ENCODE peak calls at places on chromosomes 5 and 9, in five cellular contexts. R is NCI-H2081 treated with DMSO at 0.1 percent for 48 hours; V is CD8-positive, alpha-beta T cell; A is NCI-H2171; F is HFF-Myc. B is an unnamed sample.

GRCh38 chr5:132283423-132284043 is 10.7 kb upstream of the SLC22A4 start:
- DNase-seq in F (no peak), A (no peak), R (no peak), V (no peak), B (no peak)

GRCh38 chr5:159050408-159051091 is 49.2 kb downstream of the EBF1 start:
- DNase-seq in F (no peak), A (no peak), R (peak; percentile 26), V (no peak), B (no peak)

GRCh38 chr5:67063791-67064190 is 132.8 kb downstream of the CD180 start:
- DNase-seq in F (no peak), R (no peak), V (no peak), A (no peak), B (no peak)

GRCh38 chr5:35884125-35884788 is 27.6 kb downstream of the IL7R start:
- DNase-seq in R (no peak), A (no peak), F (peak; percentile 91), V (no peak), B (no peak)

GRCh38 chr9:97602430-97602829 is 30.7 kb downstream of the TSTD2 start:
- DNase-seq in V (no peak), R (no peak), F (no peak), A (no peak), B (no peak)

GRCh38 chr5:147558826-147559225 is 49.0 kb upstream of the DPYSL3 start:
- DNase-seq in A (no peak), F (peak; percentile 61), V (no peak), R (peak; percentile 16), B (no peak)

GRCh38 chr5:154898210-154898609 is 39.8 kb downstream of the CNOT8 start:
- DNase-seq in A (no peak), V (no peak), F (no peak), R (no peak), B (no peak)

GRCh38 chr9:134634190-134634589 is 7.4 kb upstream of the COL5A1 start:
- DNase-seq in A (no peak), F (no peak), V (no peak), R (no peak), B (no peak)

GRCh38 chr9:122051401-122052346 is 41.4 kb downstream of the TTLL11 start:
- DNase-seq in R (no peak), V (no peak), F (no peak), A (no peak), B (no peak)

GRCh38 chr5:141992349-141992963 is 20.4 kb downstream of the GNPDA1 start:
- DNase-seq in V (peak; percentile 75), F (no peak), A (no peak), R (no peak), B (peak; percentile 80)

GRCh38 chr5:179371681-179372675 is 26.7 kb upstream of the ADAMTS2 start:
- DNase-seq in A (peak; percentile 58), R (no peak), F (no peak), V (no peak), B (no peak)

GRCh38 chr9:75588808-75589207 is 301.7 kb upstream of the PCSK5 start:
- DNase-seq in R (no peak), V (no peak), F (no peak), A (no peak), B (no peak)

GRCh38 chr9:4287886-4288588 is 11.8 kb downstream of the GLIS3 start:
- DNase-seq in A (no peak), V (no peak), R (no peak), F (no peak), B (no peak)

GRCh38 chr5:106397700-106398099 is 1273.0 kb downstream of the EFNA5 start:
- DNase-seq in R (no peak), A (no peak), F (peak; percentile 71), V (no peak), B (no peak)

GRCh38 chr9:37236822-37237221 is 116.4 kb downstream of the ZCCHC7 start:
- DNase-seq in R (no peak), F (no peak), V (no peak), A (no peak), B (no peak)

GRCh38 chr5:141734501-141735231 is 52.6 kb upstream of the ARAP3 start:
- DNase-seq in V (peak; percentile 7), R (no peak), F (peak; percentile 32), A (no peak), B (no peak)

GRCh38 chr9:131701789-131702337 is 38.0 kb downstream of the RAPGEF1 start:
- DNase-seq in F (no peak), V (no peak), A (no peak), R (no peak), B (no peak)

GRCh38 chr5:140240987-140241706 is 61.8 kb downstream of the PFDN1 start:
- DNase-seq in R (peak; percentile 21), F (peak; percentile 61), A (no peak), V (no peak), B (no peak)

GRCh38 chr5:107985144-107985543 is 314.4 kb upstream of the EFNA5 start:
- DNase-seq in A (no peak), R (no peak), V (no peak), F (no peak), B (no peak)

GRCh38 chr5:6454628-6455053 is 6.0 kb downstream of the UBE2QL1 start:
- DNase-seq in A (no peak), F (no peak), R (no peak), V (no peak), B (no peak)

GRCh38 chr9:134486127-134486995 is 155.2 kb upstream of the COL5A1 start:
- DNase-seq in R (no peak), A (no peak), V (no peak), F (no peak), B (no peak)

GRCh38 chr5:83718195-83718825 is 2.3 kb downstream of the HAPLN1 start:
- DNase-seq in R (peak; percentile 17), F (peak; percentile 35), A (peak; percentile 23), V (no peak), B (no peak)

B was measured in CD4-positive, CD25-positive, alpha-beta regulatory T cell.